ENCODE peak calls at places on chromosomes 4 and X, in seven cellular contexts. B is NCI-H1417 treated with DMSO at 0.1 percent for 48 hours, S is tibial nerve, I is substantia nigra, H is naive B cell, P is astrocyte, C is NAMALWA. W is an unnamed sample.
A peak's percentile ranks its signal among the peaks of the same experiment; 100 is the strongest.

GRCh38 chr4:108191269-108191914 is 22.7 kb upstream of the LEF1 start:
- DNase-seq in C (no peak), S (no peak), B (no peak), P (no peak), I (no peak), H (no peak), W (no peak)

GRCh38 chr4:122874194-122874593 is 47.6 kb downstream of the FGF2 start:
- DNase-seq in B (no peak), H (no peak), P (peak; percentile 82), C (no peak), S (no peak), I (no peak), W (no peak)

GRCh38 chr4:175504316-175504715 is 307.7 kb downstream of the GPM6A start:
- DNase-seq in P (no peak), S (no peak), H (no peak), C (no peak), B (no peak), I (no peak), W (no peak)

GRCh38 chr4:173288698-173289350 is 45.3 kb downstream of the HMGB2 start:
- DNase-seq in P (no peak), H (no peak), I (no peak), S (no peak), B (no peak), C (no peak), W (no peak)

GRCh38 chrX:24542756-24543155 is 77.7 kb downstream of the PDK3 start:
- DNase-seq in H (no peak), P (no peak), B (no peak), S (no peak), C (no peak), I (no peak), W (no peak)

GRCh38 chr4:25107827-25108516 is 52.3 kb downstream of the SEPSECS start:
- DNase-seq in S (no peak), B (no peak), C (no peak), P (no peak), H (no peak), I (no peak), W (no peak)

GRCh38 chr4:124053872-124054538 is 657.4 kb downstream of the SPRY1 start:
- DNase-seq in P (peak; percentile 72), B (no peak), H (no peak), C (no peak), I (no peak), S (no peak), W (no peak)

GRCh38 chrX:10741003-10741402 is 120.6 kb upstream of the MID1 start:
- DNase-seq in H (no peak), I (no peak), B (no peak), P (no peak), C (no peak), S (no peak), W (no peak)

GRCh38 chr4:186202490-186203140 is 11.2 kb downstream of the CYP4V2 start:
- DNase-seq in B (no peak), I (no peak), C (no peak), H (no peak), P (no peak), S (no peak), W (no peak)

GRCh38 chr4:89752932-89753598 is 83.9 kb downstream of the SNCA start:
- DNase-seq in H (no peak), C (no peak), I (no peak), S (no peak), B (no peak), P (peak; percentile 78), W (no peak)

GRCh38 chrX:16573781-16574180 is 76.2 kb upstream of the S100G start:
- DNase-seq in S (no peak), H (no peak), P (peak; percentile 49), I (no peak), B (no peak), C (no peak), W (no peak)

W was measured in anterior cingulate cortex.